ENCODE peak calls at places on chromosomes 1 and 21, in nine cellular contexts. I is Caki2; T is transverse colon; W is left ventricle myocardium superior; P is psoas muscle; S is NCI-H2081; D is cardiac fibroblast; L is iris pigment epithelial cell; B is effector CD8-positive, alpha-beta T cell. Y is an unnamed sample.

GRCh38 chr1:43285269-43285986 is at the start of gene C1orf210:
- DNase-seq in D (no peak), T (peak), I (no peak), P (no peak), W (no peak), S (peak), L (no peak), B (no peak), Y (peak)

GRCh38 chr1:25889470-25889869 is 14.0 kb upstream of the PAQR7 start:
- DNase-seq in T (no peak), I (no peak), P (no peak), L (peak), S (peak), D (no peak), W (no peak), B (no peak), Y (no peak)

GRCh38 chr1:202130275-202130646 is 7.5 kb downstream of the GPR37L1 start:
- DNase-seq in B (no peak), D (no peak), W (no peak), S (no peak), P (no peak), L (no peak), T (no peak), I (no peak), Y (no peak)

GRCh38 chr1:107555578-107555977 is 409.4 kb downstream of the VAV3 start:
- DNase-seq in S (no peak), I (no peak), L (no peak), D (no peak), T (no peak), B (no peak), W (no peak), P (no peak), Y (no peak)

GRCh38 chr1:33363470-33363861 is 42.6 kb upstream of the A3GALT2 start:
- DNase-seq in S (no peak), B (no peak), I (no peak), W (no peak), L (no peak), D (no peak), P (no peak), T (no peak), Y (no peak)

GRCh38 chr1:117644696-117645311 is 39.0 kb downstream of the TENT5C start:
- DNase-seq in P (no peak), D (no peak), L (no peak), W (no peak), T (no peak), S (no peak), I (no peak), B (no peak), Y (no peak)

GRCh38 chr21:38769253-38769780 is 36.4 kb upstream of the ETS2 start:
- DNase-seq in L (peak), I (no peak), T (no peak), D (peak), W (no peak), S (no peak), B (no peak), P (no peak), Y (no peak)

GRCh38 chr1:171501305-171502021 is 16.1 kb downstream of the PRRC2C start:
- DNase-seq in S (no peak), W (no peak), B (no peak), P (no peak), T (no peak), D (no peak), I (no peak), L (no peak), Y (no peak)

GRCh38 chr1:21344750-21345443 is 54.6 kb upstream of the ECE1 start:
- DNase-seq in S (no peak), T (no peak), P (no peak), D (no peak), W (peak), I (no peak), B (no peak), L (no peak), Y (no peak)

GRCh38 chr21:29382029-29382654 is 83.4 kb downstream of the BACH1 start:
- DNase-seq in B (no peak), P (no peak), W (no peak), T (no peak), I (peak), S (no peak), D (peak), L (peak), Y (no peak)

GRCh38 chr1:193417945-193418744 is 231.7 kb upstream of the B3GALT2 start:
- DNase-seq in P (no peak), D (peak), L (peak), W (no peak), S (no peak), I (no peak), B (no peak), T (no peak), Y (no peak)

GRCh38 chr1:231240531-231240882 is 505 bp upstream of the GNPAT start:
- DNase-seq in B (no peak), I (no peak), T (no peak), S (no peak), L (peak), W (no peak), P (no peak), D (no peak), Y (no peak)

GRCh38 chr1:185823471-185823870 is 89.3 kb downstream of the HMCN1 start:
- DNase-seq in I (no peak), D (peak), P (no peak), B (no peak), T (no peak), W (no peak), S (no peak), L (peak), Y (no peak)

GRCh38 chr21:14911351-14911750 is 153.4 kb downstream of the NRIP1 start:
- DNase-seq in B (no peak), S (no peak), I (no peak), T (no peak), P (no peak), L (no peak), D (no peak), W (no peak), Y (no peak)

GRCh38 chr1:184143449-184143848 is 91.9 kb downstream of the TSEN15 start:
- DNase-seq in D (peak), I (no peak), L (no peak), T (no peak), B (no peak), P (no peak), W (no peak), S (no peak), Y (no peak)

GRCh38 chr1:225617956-225618355 is 35.0 kb downstream of the ENAH start:
- DNase-seq in L (no peak), P (no peak), I (no peak), W (no peak), D (no peak), B (no peak), S (no peak), T (no peak), Y (no peak)

GRCh38 chr1:100902365-100902764 is 6.5 kb downstream of the SLC30A7 start:
- DNase-seq in T (no peak), D (no peak), L (no peak), I (no peak), W (no peak), S (no peak), P (no peak), B (no peak), Y (no peak)

GRCh38 chr1:111669268-111669667 is 49.7 kb downstream of the RAP1A start:
- DNase-seq in T (no peak), B (no peak), L (peak), W (no peak), S (no peak), D (peak), I (no peak), P (no peak), Y (no peak)

GRCh38 chr21:46454142-46454541 is 4.5 kb upstream of the DIP2A start:
- DNase-seq in L (no peak), I (no peak), W (no peak), B (no peak), S (no peak), D (peak), P (no peak), T (no peak), Y (no peak)

GRCh38 chr1:155206891-155207577 is 663 bp downstream of the THBS3 start:
- DNase-seq in B (peak), W (peak), D (peak), I (peak), L (peak), T (peak), S (peak), P (peak), Y (peak)

GRCh38 chr1:101257500-101258325 is 20.9 kb downstream of the S1PR1 start:
- DNase-seq in T (peak), D (no peak), W (no peak), P (no peak), S (peak), B (no peak), I (peak), L (no peak), Y (no peak)

GRCh38 chr1:35505911-35506798 is 51.0 kb downstream of the KIAA0319L start:
- DNase-seq in D (peak), I (peak), S (peak), L (peak), P (no peak), B (no peak), W (no peak), T (peak), Y (peak)

GRCh38 chr1:219041819-219042218 is 131.9 kb upstream of the LYPLAL1 start:
- DNase-seq in L (peak), W (no peak), I (no peak), D (peak), T (no peak), B (no peak), P (no peak), S (no peak), Y (no peak)

GRCh38 chr1:32695098-32695904 is 7.3 kb downstream of the SYNC start:
- DNase-seq in P (peak), T (peak), S (no peak), D (peak), L (peak), W (peak), B (no peak), I (no peak), Y (peak)

GRCh38 chr1:234726359-234726836 is 116.4 kb upstream of the IRF2BP2 start:
- DNase-seq in S (peak), B (no peak), P (peak), L (no peak), W (no peak), T (no peak), I (no peak), D (no peak), Y (no peak)

GRCh38 chr1:150813028-150813707 is 5.1 kb upstream of the CTSK start:
- DNase-seq in P (peak), B (no peak), S (peak), T (peak), L (peak), D (peak), I (peak), W (peak), Y (peak)

Y was measured in mucosa of gallbladder.